ENCODE peak calls at places on chromosomes 5 and 9, in seven cellular contexts. T is fibroblast of pulmonary artery, R is heart right ventricle, H is tibial artery, N is B cell, O is left ventricle myocardium inferior, F is type B pancreatic cell. P is an unnamed sample.

GRCh38 chr5:168165221-168165965 is 126.1 kb upstream of the WWC1 start:
- DNase-seq in T (no peak), R (no peak), H (no peak), N (no peak), O (no peak), F (no peak), P (no peak)

GRCh38 chr9:92312887-92313623 is 12.1 kb downstream of the NOL8 start:
- DNase-seq in T (no peak), R (no peak), H (no peak), N (no peak), O (no peak), F (no peak), P (peak)

GRCh38 chr5:153883829-153884228 is 154.9 kb downstream of the FAM114A2 start:
- DNase-seq in T (no peak), R (no peak), H (no peak), N (no peak), O (no peak), F (no peak), P (no peak)

GRCh38 chr5:32027717-32028321 is 146.3 kb downstream of the GOLPH3 start:
- DNase-seq in T (peak), R (peak), H (peak), N (no peak), O (peak), F (no peak), P (peak)

GRCh38 chr5:175796536-175797499 is 74.6 kb upstream of the CPLX2 start:
- DNase-seq in T (peak), R (peak), H (peak), N (peak), O (peak), F (peak), P (peak)

GRCh38 chr9:128550226-128550625 is 2.2 kb upstream of the SPTAN1 start:
- DNase-seq in T (no peak), R (no peak), H (no peak), N (no peak), O (no peak), F (no peak), P (no peak)

GRCh38 chr5:157473383-157474370 is 13.7 kb downstream of the NIPAL4 start:
- DNase-seq in T (peak), R (no peak), H (no peak), N (no peak), O (no peak), F (no peak), P (no peak)

GRCh38 chr9:4994166-4994890 is 9.3 kb downstream of the JAK2 start:
- DNase-seq in T (no peak), R (no peak), H (no peak), N (no peak), O (no peak), F (no peak), P (no peak)

GRCh38 chr5:64628901-64629300 is 61.4 kb upstream of the SHISAL2B start:
- DNase-seq in T (no peak), R (no peak), H (no peak), N (no peak), O (no peak), F (no peak), P (no peak)

GRCh38 chr5:1699394-1699793 is 100.2 kb downstream of the MRPL36 start:
- DNase-seq in T (no peak), R (no peak), H (no peak), N (no peak), O (no peak), F (no peak), P (no peak)

GRCh38 chr5:43244823-43245565 is 53.0 kb downstream of the NIM1K start:
- DNase-seq in T (no peak), R (no peak), H (no peak), N (no peak), O (no peak), F (no peak), P (no peak)

GRCh38 chr9:113221800-113222481 is 597 bp downstream of the SLC31A1 start:
- DNase-seq in T (no peak), R (no peak), H (no peak), N (peak), O (no peak), F (no peak), P (no peak)

GRCh38 chr9:18996191-18996590 is 36.8 kb downstream of the SAXO1 start:
- DNase-seq in T (no peak), R (no peak), H (no peak), N (no peak), O (no peak), F (no peak), P (no peak)

GRCh38 chr5:3837544-3837943 is 241.9 kb downstream of the IRX1 start:
- DNase-seq in T (no peak), R (no peak), H (no peak), N (no peak), O (no peak), F (no peak), P (no peak)

GRCh38 chr9:84919498-84919897 is 250.0 kb downstream of the NTRK2 start:
- DNase-seq in T (no peak), R (no peak), H (no peak), N (no peak), O (no peak), F (no peak), P (no peak)

GRCh38 chr9:130013326-130013725 is 29.7 kb downstream of the FNBP1 start:
- DNase-seq in T (no peak), R (no peak), H (no peak), N (no peak), O (no peak), F (no peak), P (no peak)

GRCh38 chr5:52043137-52043536 is 659.9 kb downstream of the ISL1 start:
- DNase-seq in T (no peak), R (no peak), H (no peak), N (no peak), O (no peak), F (no peak), P (no peak)

GRCh38 chr9:96611302-96611701 is 8.3 kb downstream of the CDC14B start:
- DNase-seq in T (no peak), R (no peak), H (no peak), N (no peak), O (no peak), F (no peak), P (no peak)

GRCh38 chr5:75690669-75691068 is 26.6 kb downstream of the POC5 start:
- DNase-seq in T (no peak), R (no peak), H (no peak), N (no peak), O (no peak), F (no peak), P (no peak)

GRCh38 chr5:14156611-14157493 is 13.7 kb downstream of the TRIO start:
- DNase-seq in T (peak), R (peak), H (no peak), N (peak), O (no peak), F (no peak), P (peak)

GRCh38 chr9:130058154-130058553 is 4.4 kb downstream of the GPR107 start:
- DNase-seq in T (peak), R (no peak), H (no peak), N (no peak), O (no peak), F (no peak), P (no peak)

GRCh38 chr9:113446323-113446740 is 17.2 kb upstream of the RGS3 start:
- DNase-seq in T (peak), R (no peak), H (no peak), N (peak), O (no peak), F (no peak), P (peak)

GRCh38 chr9:22307013-22307711 is 139.5 kb upstream of the DMRTA1 start:
- DNase-seq in T (peak), R (peak), H (no peak), N (peak), O (no peak), F (no peak), P (peak)

GRCh38 chr5:145189786-145190185 is 645.4 kb downstream of the PRELID2 start:
- DNase-seq in T (no peak), R (no peak), H (no peak), N (no peak), O (no peak), F (no peak), P (no peak)

GRCh38 chr9:35643046-35643445 is 7.7 kb downstream of the SIT1 start:
- DNase-seq in T (no peak), R (no peak), H (peak), N (no peak), O (no peak), F (no peak), P (no peak)

GRCh38 chr5:7876867-7877266 is 7.9 kb downstream of the MTRR start:
- DNase-seq in T (peak), R (no peak), H (no peak), N (no peak), O (no peak), F (no peak), P (no peak)

DNA sequence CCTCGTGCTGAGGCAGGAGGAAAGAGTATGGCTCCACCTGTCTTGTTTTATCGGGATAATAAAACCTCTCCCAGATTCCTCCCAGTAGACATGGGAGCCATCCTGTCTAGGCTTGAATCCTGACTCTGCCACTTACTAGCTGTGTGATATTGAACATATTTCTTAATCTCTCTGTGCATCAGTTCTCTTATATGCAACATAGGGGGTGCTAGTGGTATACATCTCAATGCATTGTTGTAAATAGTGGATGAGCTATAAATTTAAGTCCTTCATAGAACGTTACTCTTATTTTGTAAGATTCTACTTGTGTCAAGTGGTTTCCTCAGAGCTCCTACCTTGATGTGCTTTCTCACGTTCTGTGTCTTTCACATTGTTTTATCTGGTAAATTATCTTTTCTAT is 417.7 kb upstream of the POU5F2 start:
- DNase-seq in T (no peak), R (no peak), H (no peak), N (no peak), O (no peak), F (no peak), P (no peak)
- TF ChIP-seq CTCF in T (no peak), R (no peak), H (no peak), N (no peak), O (no peak), F (no peak), P (no peak)

GRCh38 chr5:173590436-173591299 is 25.8 kb downstream of the BOD1 start:
- DNase-seq in T (no peak), R (peak), H (no peak), N (no peak), O (peak), F (no peak), P (no peak)

GRCh38 chr5:173594061-173594460 is 22.4 kb downstream of the BOD1 start:
- DNase-seq in T (no peak), R (no peak), H (no peak), N (no peak), O (no peak), F (no peak), P (no peak)

GRCh38 chr5:173595826-173596225 is 20.6 kb downstream of the BOD1 start:
- DNase-seq in T (no peak), R (no peak), H (no peak), N (no peak), O (no peak), F (no peak), P (no peak)

GRCh38 chr5:173591300-173591622 is 25.2 kb downstream of the BOD1 start:
- DNase-seq in T (no peak), R (no peak), H (no peak), N (no peak), O (no peak), F (no peak), P (no peak)

GRCh38 chr5:173592050-173592669 is 24.3 kb downstream of the BOD1 start:
- DNase-seq in T (no peak), R (no peak), H (no peak), N (peak), O (no peak), F (no peak), P (no peak)
- TF ChIP-seq CTCF in T (peak), R (peak), H (peak), N (peak), O (peak), F (peak), P (peak)

DNA sequence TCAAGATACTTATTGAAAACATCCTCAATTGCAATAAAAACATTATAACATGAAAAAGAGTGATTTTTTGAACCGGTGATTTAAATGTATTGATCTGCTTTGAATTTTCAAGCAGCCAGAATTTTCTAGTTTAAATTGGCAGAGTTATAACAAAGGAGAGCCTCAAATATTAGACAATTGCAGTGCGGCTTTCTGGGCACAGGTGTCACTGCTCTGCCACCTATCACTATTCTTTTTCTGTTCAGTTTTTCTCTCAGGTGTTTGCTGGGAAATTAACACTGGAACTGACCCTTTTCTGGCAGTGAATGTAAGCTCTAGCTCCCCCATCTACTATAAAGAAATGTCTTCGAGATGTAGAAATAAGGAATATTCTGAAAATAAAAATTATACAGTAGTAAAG is 23.0 kb downstream of the ZBED3 start:
- DNase-seq in T (no peak), R (no peak), H (no peak), N (no peak), O (no peak), F (no peak), P (no peak)
- TF ChIP-seq CTCF in T (no peak), R (no peak), H (no peak), N (no peak), O (no peak), F (no peak), P (no peak)

DNA sequence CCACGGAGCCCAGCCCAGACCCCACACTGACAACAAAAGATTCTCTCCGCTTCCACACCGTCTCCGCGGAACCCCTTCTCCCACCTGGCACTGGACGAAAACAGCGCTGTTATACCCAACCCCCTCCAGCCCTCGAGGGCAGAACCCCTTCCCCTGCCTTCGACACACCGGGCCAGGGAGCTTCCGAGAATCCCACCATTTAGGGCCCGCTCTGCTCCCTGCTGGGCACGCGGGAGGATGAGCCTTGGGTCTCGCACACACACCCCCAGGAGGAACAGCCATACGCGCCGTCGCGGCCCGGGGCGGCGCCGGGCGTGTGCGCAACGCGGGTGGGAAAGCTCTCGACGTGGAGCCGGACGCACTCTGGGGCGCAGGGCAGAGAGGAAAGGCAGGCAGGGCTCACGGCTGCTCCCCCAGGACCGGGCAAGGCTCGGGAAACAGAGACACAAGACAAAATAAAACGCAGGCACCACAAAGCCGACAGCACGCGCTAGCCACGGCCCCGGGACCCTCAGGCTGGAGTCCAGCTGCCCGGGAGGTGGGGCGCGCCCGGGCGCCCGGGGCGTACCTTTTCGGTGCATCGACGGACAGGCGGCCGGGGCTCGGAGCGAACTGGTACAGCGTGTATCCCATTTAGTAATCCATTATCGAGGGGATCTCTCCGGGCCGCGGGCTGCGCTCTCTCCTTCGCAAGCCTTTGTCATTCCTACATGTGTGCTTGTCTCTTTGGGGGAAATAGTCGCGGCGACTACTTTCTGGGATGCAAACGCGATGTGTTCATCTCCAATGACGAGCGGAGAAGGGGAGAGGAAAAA is 799 bp downstream of the SEMA6A start:
- DNase-seq in T (peak), R (peak), H (peak), N (peak), O (peak), F (peak), P (peak)
- TF ChIP-seq CTCF in T (no peak), R (no peak), H (no peak), N (no peak), O (no peak), F (no peak), P (no peak)

GRCh38 chr5:6202615-6203365 is 175.6 kb downstream of the MED10 start:
- DNase-seq in T (no peak), R (no peak), H (no peak), N (no peak), O (no peak), F (no peak), P (no peak)
- TF ChIP-seq CTCF in T (no peak), R (peak), H (no peak), N (no peak), O (peak), F (peak), P (no peak)

DNA sequence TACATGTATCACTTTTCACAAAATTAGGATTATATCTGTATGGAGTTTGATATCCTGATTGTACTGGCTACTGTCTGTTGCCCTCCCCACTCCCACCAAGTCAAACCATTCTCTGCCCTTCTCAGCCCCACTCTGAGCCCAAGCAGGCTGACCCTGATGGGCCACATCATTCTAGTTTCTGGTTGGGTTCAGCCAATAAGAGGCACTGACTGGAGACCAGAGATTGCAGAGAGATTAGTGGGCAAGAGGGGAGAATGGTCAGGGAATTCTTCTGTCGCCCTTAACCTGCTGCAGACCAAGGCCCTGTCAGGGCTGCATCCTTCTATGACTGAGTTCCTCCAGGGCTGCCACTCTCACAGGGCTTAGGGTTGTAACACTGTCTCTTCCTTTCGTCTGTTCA is 2.7 kb downstream of the HSPB3 start:
- DNase-seq in T (no peak), R (no peak), H (no peak), N (no peak), O (no peak), F (no peak), P (no peak)
- TF ChIP-seq CTCF in T (no peak), R (no peak), H (no peak), N (no peak), O (no peak), F (no peak), P (no peak)

DNA sequence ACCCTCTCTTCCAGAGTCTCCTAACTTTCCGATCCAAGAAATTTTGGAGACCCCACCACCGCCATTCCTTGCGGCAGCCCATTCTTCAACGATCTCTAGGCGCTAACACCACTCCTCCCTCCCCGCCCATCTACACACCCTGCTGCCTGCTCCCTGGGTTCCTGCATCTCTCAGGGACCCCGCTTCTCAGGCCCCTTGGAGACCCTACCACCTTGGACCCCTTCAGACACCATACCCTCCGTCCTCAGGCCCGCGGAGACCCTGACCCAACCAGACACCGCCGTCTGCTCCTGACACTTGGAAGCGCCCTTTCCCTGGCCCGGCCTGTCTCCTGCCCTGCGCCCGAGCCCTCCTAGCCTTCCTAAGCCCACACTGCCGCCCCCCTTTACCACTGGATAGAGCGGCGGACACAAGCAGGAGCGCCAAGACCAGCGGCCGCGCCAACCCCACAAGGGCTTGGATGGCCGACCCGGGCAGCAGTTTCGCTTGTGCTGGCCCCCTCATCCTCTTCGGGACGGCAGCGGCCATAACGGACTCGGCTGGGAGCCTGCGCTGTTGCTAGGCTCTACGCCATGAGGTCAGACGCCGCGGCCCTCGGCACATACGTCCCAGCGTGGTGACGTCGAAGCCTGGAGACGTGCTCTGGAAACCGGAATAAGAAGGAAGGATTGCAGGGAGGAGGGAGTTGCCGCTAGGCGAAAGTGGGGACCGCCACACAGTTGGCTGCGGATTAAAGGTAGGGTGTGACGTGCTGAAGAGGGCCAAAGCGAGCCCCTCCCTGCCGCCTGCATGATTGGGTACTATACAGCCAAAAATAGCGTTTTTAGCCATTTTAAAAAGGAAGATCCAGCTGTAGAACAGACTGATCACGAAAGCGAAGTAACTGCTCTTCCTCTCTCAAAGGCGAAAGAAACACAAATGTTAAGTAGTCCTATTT is at the start of gene C5orf15:
- DNase-seq in T (peak), R (peak), H (peak), N (peak), O (peak), F (peak), P (peak)
- TF ChIP-seq CTCF in T (no peak), R (peak), H (peak), N (no peak), O (peak), F (peak), P (peak)

GRCh38 chr5:151572657-151573368 is 18.3 kb downstream of the FAT2 start:
- DNase-seq in T (no peak), R (no peak), H (no peak), N (no peak), O (no peak), F (no peak), P (no peak)
- TF ChIP-seq CTCF in T (no peak), R (no peak), H (no peak), N (no peak), O (no peak), F (no peak), P (no peak)